ENCODE peak calls at places on chromosomes 6 and 20, in six cellular contexts. V is GM04504; W is NCI-H1105; F is H9; S is astrocyte of the cerebellum; C is activated CD4-positive, alpha-beta T cell treated with anti-CD3 and anti-CD28 coated beads for 36 hours. X is an unnamed sample.

GRCh38 chr6:122696079-122696478 is 83.4 kb upstream of the FABP7 start:
- DNase-seq in V (peak), W (no peak), F (no peak), S (peak), C (no peak), X (peak)

GRCh38 chr6:30322527-30323501 is 3.9 kb upstream of the TRIM39 start:
- DNase-seq in V (peak), W (no peak), F (no peak), S (no peak), C (peak), X (no peak)

GRCh38 chr6:113381232-113381631 is 475.9 kb upstream of the MARCKS start:
- DNase-seq in V (no peak), W (no peak), F (no peak), S (no peak), C (no peak), X (no peak)

GRCh38 chr20:753897-754635 is 14.2 kb downstream of the SLC52A3 start:
- DNase-seq in V (no peak), W (no peak), F (no peak), S (no peak), C (no peak), X (no peak)

GRCh38 chr20:10524034-10524476 is 89.0 kb downstream of the SLX4IP start:
- DNase-seq in V (no peak), W (no peak), F (peak), S (peak), C (no peak), X (peak)

GRCh38 chr6:98848539-98849210 is 14.3 kb downstream of the POU3F2 start:
- DNase-seq in V (no peak), W (no peak), F (no peak), S (no peak), C (no peak), X (no peak)

GRCh38 chr20:41261790-41262717 is 55.5 kb downstream of the ZHX3 start:
- DNase-seq in V (no peak), W (no peak), F (no peak), S (no peak), C (peak), X (no peak)

GRCh38 chr20:8073024-8073832 is 53.7 kb upstream of the TMX4 start:
- DNase-seq in V (peak), W (no peak), F (no peak), S (peak), C (no peak), X (no peak)

GRCh38 chr6:158854214-158855101 is 35.3 kb upstream of the EZR start:
- DNase-seq in V (no peak), W (no peak), F (peak), S (no peak), C (no peak), X (no peak)

GRCh38 chr6:34438705-34439104 is 12.8 kb upstream of the RPS10 start:
- DNase-seq in V (no peak), W (no peak), F (no peak), S (no peak), C (no peak), X (no peak)

GRCh38 chr6:105372862-105373182 is 30.1 kb downstream of the PREP start:
- DNase-seq in V (no peak), W (no peak), F (no peak), S (no peak), C (no peak), X (no peak)

GRCh38 chr20:51579137-51579536 is 36.6 kb upstream of the NFATC2 start:
- DNase-seq in V (no peak), W (no peak), F (no peak), S (no peak), C (no peak), X (peak)

GRCh38 chr6:44251576-44252524 is 4.9 kb downstream of the HSP90AB1 start:
- DNase-seq in V (no peak), W (no peak), F (no peak), S (no peak), C (no peak), X (no peak)

GRCh38 chr20:50582591-50583234 is 72.5 kb downstream of the PTPN1 start:
- DNase-seq in V (no peak), W (no peak), F (no peak), S (no peak), C (no peak), X (no peak)

GRCh38 chr6:40455686-40456389 is 131.3 kb downstream of the LRFN2 start:
- DNase-seq in V (no peak), W (no peak), F (no peak), S (no peak), C (no peak), X (no peak)

GRCh38 chr6:166075925-166076324 is 91.7 kb downstream of the TBXT start:
- DNase-seq in V (no peak), W (no peak), F (no peak), S (no peak), C (no peak), X (no peak)

GRCh38 chr6:147586044-147586443 is 77.6 kb downstream of the SAMD5 start:
- DNase-seq in V (no peak), W (peak), F (no peak), S (peak), C (no peak), X (no peak)

GRCh38 chr20:60232380-60232779 is 274.2 kb downstream of the CDH26 start:
- DNase-seq in V (no peak), W (no peak), F (no peak), S (no peak), C (no peak), X (no peak)